ENCODE peak calls at places on chromosomes 3 and 15, in ten cellular contexts. I is ureter; S is mesothelial cell of epicardium; O is stimulated activated CD8-positive, alpha-beta memory T cell treated with anti-CD3 and anti-CD28 coated beads, Interleukin-7, amount 100 ng/mL, for 4 hours; T is AG10803; V is NCI-H1105 treated with DMSO at 0.1 percent for 48 hours; U is activated effector memory CD4-positive, alpha-beta T cell treated with Interleukin-2 at 50 U/mL for 16 hours; Q is stimulated activated CD4-positive, alpha-beta T cell treated with anti-CD3 and anti-CD28 coated beads, Interleukin-1b, Interleukin-23, amount 100 ng/mL, for 4 hours; G is mammary epithelial cell; R is T-helper 2 cell. N is an unnamed sample.

GRCh38 chr15:53498996-53499395 is 260.5 kb downstream of the WDR72 start:
- DNase-seq in O (no peak), U (no peak), I (no peak), V (no peak), S (no peak), T (no peak), Q (no peak), R (no peak), G (no peak), N (no peak)

GRCh38 chr15:70576683-70577082 is 186.7 kb downstream of the UACA start:
- DNase-seq in V (no peak), I (peak), R (no peak), O (no peak), S (no peak), U (no peak), T (peak), Q (no peak), G (no peak), N (no peak)

GRCh38 chr15:66715736-66716667 is 14.0 kb downstream of the SMAD6 start:
- DNase-seq in Q (no peak), U (no peak), T (no peak), S (no peak), O (no peak), V (no peak), R (no peak), G (no peak), I (no peak), N (no peak)

GRCh38 chr3:22886394-22886793 is 316.7 kb upstream of the UBE2E2 start:
- DNase-seq in Q (no peak), G (no peak), T (no peak), R (no peak), S (no peak), V (no peak), I (peak), O (no peak), U (no peak), N (no peak)

GRCh38 chr3:38360345-38360744 is 13.8 kb downstream of the XYLB start:
- DNase-seq in U (no peak), S (no peak), G (no peak), Q (no peak), R (no peak), V (no peak), T (no peak), O (no peak), I (no peak), N (no peak)

GRCh38 chr3:129245141-129245540 is 4.3 kb upstream of the COPG1 start:
- DNase-seq in G (peak), R (no peak), V (no peak), S (no peak), I (no peak), Q (no peak), T (no peak), O (no peak), U (no peak), N (no peak)

GRCh38 chr15:83016906-83017305 is 5.5 kb upstream of the C15orf40 start:
- DNase-seq in R (no peak), I (no peak), S (no peak), G (no peak), V (no peak), Q (no peak), O (no peak), T (no peak), U (no peak), N (no peak)

GRCh38 chr3:146134348-146135117 is 26.5 kb downstream of the PLOD2 start:
- DNase-seq in U (no peak), T (peak), S (no peak), G (no peak), I (no peak), Q (no peak), R (no peak), V (no peak), O (no peak), N (no peak)

GRCh38 chr3:82354181-82354696 is 592.8 kb upstream of the GBE1 start:
- DNase-seq in Q (no peak), O (no peak), R (no peak), T (no peak), G (no peak), S (no peak), I (no peak), U (no peak), V (no peak), N (no peak)

GRCh38 chr3:190554197-190554596 is 40.3 kb downstream of the IL1RAP start:
- DNase-seq in T (no peak), G (no peak), I (no peak), R (no peak), V (no peak), O (no peak), S (no peak), U (no peak), Q (no peak), N (no peak)

GRCh38 chr3:48985977-48986376 is 4.1 kb upstream of the P4HTM start:
- DNase-seq in U (no peak), O (no peak), R (no peak), G (no peak), I (no peak), V (no peak), Q (no peak), S (no peak), T (no peak), N (no peak)

GRCh38 chr15:74569731-74570070 is 28.7 kb downstream of the ARID3B start:
- DNase-seq in I (no peak), Q (no peak), G (no peak), V (no peak), U (no peak), O (no peak), S (no peak), R (no peak), T (no peak), N (no peak)

GRCh38 chr3:88113311-88114162 is 36.2 kb upstream of the C3orf38 start:
- DNase-seq in Q (peak), T (peak), U (peak), I (peak), O (peak), G (peak), V (peak), S (no peak), R (peak), N (peak)

GRCh38 chr3:119173325-119173724 is at the start of gene UPK1B:
- DNase-seq in V (no peak), Q (no peak), T (no peak), G (no peak), S (no peak), I (no peak), U (no peak), O (no peak), R (no peak), N (no peak)

GRCh38 chr3:148318240-148318639 is 379.5 kb upstream of the AGTR1 start:
- DNase-seq in Q (no peak), U (no peak), G (no peak), R (no peak), S (no peak), I (no peak), T (no peak), V (no peak), O (no peak), N (no peak)

GRCh38 chr3:123694377-123695147 is 109.7 kb upstream of the HACD2 start:
- DNase-seq in V (no peak), U (no peak), I (no peak), Q (no peak), O (no peak), R (no peak), S (no peak), T (no peak), G (no peak), N (no peak)

GRCh38 chr15:44243146-44243545 is 45.4 kb upstream of the GOLM2 start:
- DNase-seq in R (no peak), U (no peak), T (peak), Q (no peak), S (no peak), O (no peak), G (no peak), I (no peak), V (no peak), N (no peak)